ENCODE peak calls at places on chromosomes 6 and 20, in nine cellular contexts. M, R, V, X, P, K, U, C and J are unnamed samples.

GRCh38 chr6:74677463-74677862 is 528.4 kb downstream of the COL12A1 start:
- DNase-seq in U (no peak), R (no peak), C (no peak), V (no peak), K (no peak), X (no peak), P (no peak), M (no peak), J (no peak)

GRCh38 chr6:26170951-26171841 is 84.0 kb downstream of the HFE start:
- DNase-seq in U (peak), V (no peak), C (no peak), P (no peak), M (no peak), X (no peak), K (no peak), R (no peak), J (no peak)

GRCh38 chr20:63066506-63067265 is 59.9 kb upstream of the BHLHE23 start:
- DNase-seq in X (no peak), M (no peak), U (no peak), K (no peak), V (no peak), R (no peak), C (no peak), P (no peak), J (no peak)

GRCh38 chr20:37309941-37310590 is 20.6 kb downstream of the MANBAL start:
- DNase-seq in X (no peak), K (no peak), C (no peak), U (no peak), V (peak), M (no peak), P (no peak), R (no peak), J (no peak)

GRCh38 chr20:61881861-61882260 is 183.8 kb downstream of the TAF4 start:
- DNase-seq in P (no peak), C (no peak), R (no peak), U (no peak), K (no peak), V (no peak), X (no peak), M (no peak), J (no peak)

GRCh38 chr6:84119277-84119676 is 85.7 kb downstream of the MRAP2 start:
- DNase-seq in C (no peak), U (no peak), R (no peak), M (no peak), X (no peak), V (no peak), K (no peak), P (no peak), J (no peak)

GRCh38 chr20:56487216-56487615 is 18.8 kb downstream of the RTF2 start:
- DNase-seq in R (no peak), M (no peak), P (no peak), C (no peak), X (no peak), V (no peak), U (no peak), K (no peak), J (no peak)

GRCh38 chr6:47262226-47262625 is 47.5 kb downstream of the TNFRSF21 start:
- DNase-seq in C (no peak), K (no peak), V (no peak), P (no peak), R (no peak), X (no peak), U (no peak), M (no peak), J (no peak)

GRCh38 chr6:110625883-110626282 is 149.5 kb upstream of the SLC22A16 start:
- DNase-seq in M (no peak), K (no peak), X (peak), C (no peak), U (peak), R (no peak), P (no peak), V (no peak), J (no peak)

GRCh38 chr6:37971263-37971662 is 151.7 kb downstream of the ZFAND3 start:
- DNase-seq in C (no peak), M (no peak), X (no peak), R (no peak), P (no peak), K (no peak), V (no peak), U (peak), J (no peak)

GRCh38 chr6:116412270-116412669 is 41.5 kb downstream of the DSE start:
- DNase-seq in R (no peak), X (no peak), M (no peak), C (no peak), P (no peak), U (no peak), K (no peak), V (no peak), J (no peak)